ENCODE peak calls at places on chromosomes 16 and 17, in nine cellular contexts. U is AG04449; O is Kasumi-1; S is CD8-positive, alpha-beta memory T cell; Q is activated T-helper 1 cell treated with anti-CD3 and anti-CD28 coated beads, Interleukin-2, amount 50 U/mL, for 16 hours; V is immature natural killer cell; I is GM04503; Z is DMS153; H is omental fat pad. P is an unnamed sample.

GRCh38 chr16:51228097-51228659 is 77.1 kb upstream of the SALL1 start:
- DNase-seq in U (no peak), O (no peak), S (no peak), Q (no peak), V (no peak), I (no peak), Z (no peak), H (no peak), P (no peak)

GRCh38 chr16:56909484-56910113 is 22.3 kb upstream of the HERPUD1 start:
- DNase-seq in U (no peak), O (no peak), S (no peak), Q (no peak), V (no peak), I (no peak), Z (no peak), H (no peak), P (no peak)

GRCh38 chr17:5826384-5826783 is 242.1 kb upstream of the NLRP1 start:
- DNase-seq in U (no peak), O (no peak), S (no peak), Q (no peak), V (no peak), I (no peak), Z (no peak), H (no peak), P (no peak)

GRCh38 chr16:17171250-17172143 is 299.3 kb downstream of the XYLT1 start:
- DNase-seq in U (no peak), O (peak; percentile 2), S (no peak), Q (no peak), V (no peak), I (no peak), Z (peak; percentile 61), H (no peak), P (no peak)

GRCh38 chr17:81517009-81517338 is 4.4 kb upstream of the ACTG1 start:
- DNase-seq in U (no peak), O (no peak), S (no peak), Q (no peak), V (no peak), I (no peak), Z (no peak), H (no peak), P (no peak)

GRCh38 chr16:84985079-84986065 is 26.0 kb downstream of the ZDHHC7 start:
- DNase-seq in U (peak; percentile 67), O (no peak), S (no peak), Q (no peak), V (no peak), I (peak; percentile 84), Z (no peak), H (no peak), P (no peak)

GRCh38 chr16:84643180-84643583 is 5.1 kb upstream of the KLHL36 start:
- DNase-seq in U (peak; percentile 64), O (peak; percentile 41), S (no peak), Q (no peak), V (no peak), I (peak; percentile 91), Z (no peak), H (peak; percentile 31), P (no peak)

GRCh38 chr17:50144346-50144745 is 6.1 kb downstream of the PPP1R9B start:
- DNase-seq in U (no peak), O (no peak), S (no peak), Q (no peak), V (no peak), I (no peak), Z (no peak), H (no peak), P (no peak)

GRCh38 chr16:351804-352520 is 561 bp downstream of the AXIN1 start:
- DNase-seq in U (no peak), O (no peak), S (peak; percentile 31), Q (no peak), V (no peak), I (no peak), Z (no peak), H (no peak), P (no peak)

GRCh38 chr17:37048806-37049205 is 100.1 kb downstream of the AATF start:
- DNase-seq in U (no peak), O (no peak), S (no peak), Q (no peak), V (no peak), I (no peak), Z (no peak), H (no peak), P (no peak)

GRCh38 chr17:39937462-39937861 is 9.9 kb downstream of the LRRC3C start:
- DNase-seq in U (no peak), O (no peak), S (no peak), Q (no peak), V (no peak), I (no peak), Z (no peak), H (no peak), P (no peak)

GRCh38 chr17:43669971-43670644 is 8.4 kb upstream of the MEOX1 start:
- DNase-seq in U (no peak), O (no peak), S (no peak), Q (no peak), V (no peak), I (no peak), Z (peak; percentile 30), H (no peak), P (no peak)

GRCh38 chr17:29617481-29618271 is 5.0 kb downstream of the CORO6 start:
- DNase-seq in U (no peak), O (peak; percentile 69), S (peak; percentile 84), Q (peak; percentile 76), V (peak; percentile 88), I (no peak), Z (peak; percentile 62), H (no peak), P (peak; percentile 93)

GRCh38 chr16:15486661-15487060 is 52.3 kb downstream of the BMERB1 start:
- DNase-seq in U (no peak), O (no peak), S (no peak), Q (no peak), V (no peak), I (no peak), Z (no peak), H (no peak), P (no peak)

GRCh38 chr17:59840329-59840907 is 52.3 kb downstream of the TUBD1 start:
- DNase-seq in U (no peak), O (no peak), S (no peak), Q (no peak), V (no peak), I (no peak), Z (no peak), H (no peak), P (no peak)

GRCh38 chr17:60781880-60782412 is 104.3 kb downstream of the BCAS3 start:
- DNase-seq in U (no peak), O (no peak), S (no peak), Q (no peak), V (no peak), I (no peak), Z (no peak), H (no peak), P (no peak)

GRCh38 chr17:27247071-27247957 is 46.6 kb upstream of the WSB1 start:
- DNase-seq in U (peak; percentile 12), O (no peak), S (no peak), Q (no peak), V (no peak), I (no peak), Z (peak; percentile 93), H (no peak), P (no peak)

GRCh38 chr16:87457724-87458423 is 35.0 kb downstream of the ZCCHC14 start:
- DNase-seq in U (peak; percentile 93), O (no peak), S (no peak), Q (no peak), V (no peak), I (peak; percentile 94), Z (no peak), H (no peak), P (no peak)

GRCh38 chr17:73628642-73629552 is 15.3 kb downstream of the SDK2 start:
- DNase-seq in U (no peak), O (no peak), S (no peak), Q (no peak), V (no peak), I (no peak), Z (no peak), H (no peak), P (no peak)

GRCh38 chr17:8966926-8967325 is 1.4 kb upstream of the PIK3R5 start:
- DNase-seq in U (no peak), O (peak; percentile 1), S (no peak), Q (no peak), V (no peak), I (no peak), Z (no peak), H (no peak), P (no peak)

GRCh38 chr17:42563543-42563942 is 1.6 kb downstream of the COASY start:
- DNase-seq in U (no peak), O (no peak), S (no peak), Q (no peak), V (no peak), I (no peak), Z (no peak), H (no peak), P (no peak)

GRCh38 chr16:26645629-26646028 is 421.1 kb upstream of the C16orf82 start:
- DNase-seq in U (no peak), O (no peak), S (no peak), Q (no peak), V (peak; percentile 63), I (no peak), Z (no peak), H (no peak), P (peak; percentile 28)

GRCh38 chr17:26962255-26963162 is 331.4 kb upstream of the WSB1 start:
- DNase-seq in U (no peak), O (no peak), S (no peak), Q (no peak), V (no peak), I (no peak), Z (no peak), H (no peak), P (no peak)

GRCh38 chr17:79627766-79628690 is 17.2 kb upstream of the RBFOX3 start:
- DNase-seq in U (no peak), O (no peak), S (no peak), Q (no peak), V (no peak), I (no peak), Z (no peak), H (peak; percentile 12), P (no peak)

GRCh38 chr16:83964684-83965443 is 3.2 kb upstream of the NECAB2 start:
- DNase-seq in U (no peak), O (no peak), S (no peak), Q (no peak), V (no peak), I (no peak), Z (no peak), H (no peak), P (no peak)

GRCh38 chr17:31310877-31311276 is 3.0 kb downstream of the EVI2B start:
- DNase-seq in U (no peak), O (no peak), S (no peak), Q (no peak), V (no peak), I (no peak), Z (no peak), H (no peak), P (peak; percentile 33)

GRCh38 chr17:75979705-75980187 is 706 bp downstream of the TEN1 start:
- DNase-seq in U (no peak), O (no peak), S (no peak), Q (no peak), V (no peak), I (peak; percentile 42), Z (no peak), H (no peak), P (no peak)

GRCh38 chr17:82491196-82491530 is 28.4 kb upstream of the FOXK2 start:
- DNase-seq in U (no peak), O (no peak), S (no peak), Q (no peak), V (no peak), I (no peak), Z (no peak), H (no peak), P (no peak)

GRCh38 chr17:59666235-59666634 is 41.0 kb downstream of the PTRH2 start:
- DNase-seq in U (no peak), O (no peak), S (no peak), Q (no peak), V (no peak), I (no peak), Z (no peak), H (no peak), P (no peak)

GRCh38 chr16:50152386-50152806 is 710 bp upstream of the TENT4B start:
- DNase-seq in U (no peak), O (peak; percentile 53), S (peak; percentile 59), Q (peak; percentile 39), V (peak; percentile 82), I (no peak), Z (no peak), H (no peak), P (peak; percentile 74)

GRCh38 chr16:50538411-50539052 is 9.7 kb upstream of the NKD1 start:
- DNase-seq in U (no peak), O (no peak), S (no peak), Q (no peak), V (no peak), I (no peak), Z (no peak), H (no peak), P (no peak)